ENCODE peak calls at places on chromosomes 13 and 19, in nine cellular contexts. Z, D, A, N, U, R, G, M and C are unnamed samples.

GRCh38 chr19:35959040-35959967 is 23.1 kb downstream of the LRFN3 start:
- DNase-seq in Z (no peak), D (peak; percentile 41), A (no peak), N (peak; percentile 41), U (peak; percentile 10), R (no peak), G (peak; percentile 78), M (peak; percentile 68), C (no peak)

GRCh38 chr19:17865364-17866311 is 5.9 kb downstream of the RPL18A start:
- DNase-seq in Z (no peak), D (no peak), A (no peak), N (no peak), U (no peak), R (no peak), G (no peak), M (no peak), C (no peak)

GRCh38 chr19:45215391-45216191 is 29.6 kb downstream of the EXOC3L2 start:
- DNase-seq in Z (no peak), D (peak; percentile 67), A (no peak), N (no peak), U (no peak), R (peak; percentile 15), G (no peak), M (no peak), C (no peak)

GRCh38 chr19:32104465-32105235 is 240.8 kb upstream of the ZNF507 start:
- DNase-seq in Z (peak; percentile 32), D (no peak), A (no peak), N (no peak), U (no peak), R (no peak), G (no peak), M (no peak), C (no peak)

GRCh38 chr13:81714513-81714912 is 1373.6 kb upstream of the SPRY2 start:
- DNase-seq in Z (no peak), D (no peak), A (no peak), N (no peak), U (no peak), R (no peak), G (no peak), M (no peak), C (no peak)

GRCh38 chr19:4493929-4494690 is 22.0 kb downstream of the HDGFL2 start:
- DNase-seq in Z (no peak), D (no peak), A (no peak), N (no peak), U (no peak), R (no peak), G (no peak), M (no peak), C (no peak)

GRCh38 chr13:38582133-38582532 is 104.7 kb upstream of the FREM2 start:
- DNase-seq in Z (peak; percentile 44), D (no peak), A (no peak), N (peak; percentile 52), U (no peak), R (no peak), G (no peak), M (no peak), C (no peak)

GRCh38 chr13:42547615-42548014 is 26.3 kb upstream of the TNFSF11 start:
- DNase-seq in Z (no peak), D (no peak), A (no peak), N (no peak), U (no peak), R (no peak), G (no peak), M (no peak), C (no peak)

GRCh38 chr13:30341815-30342570 is 34.6 kb upstream of the KATNAL1 start:
- DNase-seq in Z (peak; percentile 91), D (no peak), A (peak; percentile 61), N (peak; percentile 48), U (no peak), R (peak; percentile 42), G (no peak), M (no peak), C (peak; percentile 94)

GRCh38 chr13:47114030-47114429 is 217.2 kb upstream of the HTR2A start:
- DNase-seq in Z (peak; percentile 45), D (no peak), A (no peak), N (no peak), U (no peak), R (no peak), G (no peak), M (no peak), C (no peak)

GRCh38 chr13:99442273-99442895 is 58.9 kb upstream of the TM9SF2 start:
- DNase-seq in Z (peak; percentile 62), D (no peak), A (no peak), N (peak; percentile 57), U (no peak), R (peak; percentile 25), G (peak; percentile 62), M (no peak), C (no peak)

GRCh38 chr13:46388308-46388707 is 1.3 kb upstream of the RUBCNL start:
- DNase-seq in Z (no peak), D (no peak), A (no peak), N (no peak), U (no peak), R (no peak), G (no peak), M (no peak), C (no peak)

GRCh38 chr19:36196249-36196648 is 18.2 kb downstream of the ZNF565 start:
- DNase-seq in Z (no peak), D (no peak), A (no peak), N (no peak), U (no peak), R (no peak), G (no peak), M (no peak), C (no peak)

GRCh38 chr13:102900193-102900608 is 54.4 kb downstream of the ERCC5 start:
- DNase-seq in Z (no peak), D (no peak), A (no peak), N (no peak), U (no peak), R (no peak), G (no peak), M (no peak), C (no peak)

GRCh38 chr19:34982275-34982674 is 17.8 kb upstream of the GRAMD1A start:
- DNase-seq in Z (no peak), D (no peak), A (no peak), N (no peak), U (no peak), R (no peak), G (no peak), M (no peak), C (no peak)

GRCh38 chr13:45196622-45197021 is 4.2 kb downstream of the KCTD4 start:
- DNase-seq in Z (no peak), D (no peak), A (no peak), N (no peak), U (no peak), R (no peak), G (no peak), M (no peak), C (no peak)